ENCODE peak calls at places on chromosomes 11 and 22, in eight cellular contexts. J is GM23338, T is neuronal stem cell, V is IMR-90, U is SK-N-SH, X is PC-9, K is GM23248, O is HCT116. Z is an unnamed sample.
A peak's percentile ranks its signal among the peaks of the same experiment; 100 is the strongest.

GRCh38 chr11:122033193-122033592 is 82.8 kb downstream of the BLID start:
- DNase-seq in J (no peak), T (no peak), V (no peak), U (no peak), X (no peak), K (no peak), O (no peak), Z (no peak)

GRCh38 chr11:72799441-72799840 is 5.6 kb upstream of the STARD10 start:
- DNase-seq in J (no peak), T (no peak), V (no peak), U (no peak), X (no peak), K (peak; percentile 36), O (no peak), Z (no peak)

GRCh38 chr22:50004923-50005322 is 7.6 kb downstream of the IL17REL start:
- DNase-seq in J (no peak), T (no peak), V (no peak), U (no peak), X (no peak), K (no peak), O (no peak), Z (no peak)

GRCh38 chr11:132064987-132065620 is 694.7 kb downstream of the NTM start:
- DNase-seq in J (no peak), T (no peak), V (peak; percentile 99), U (no peak), X (no peak), K (peak; percentile 97), O (no peak), Z (no peak)

GRCh38 chr11:1928891-1929541 is 9.5 kb downstream of the TNNT3 start:
- DNase-seq in J (no peak), T (no peak), V (no peak), U (peak; percentile 29), X (no peak), K (no peak), O (no peak), Z (peak; percentile 1)

GRCh38 chr11:2815762-2816496 is 69.6 kb downstream of the CDKN1C start:
- DNase-seq in J (no peak), T (no peak), V (no peak), U (no peak), X (no peak), K (no peak), O (no peak), Z (no peak)

GRCh38 chr22:23163665-23164064 is 16.6 kb upstream of the BCR start:
- DNase-seq in J (no peak), T (no peak), V (no peak), U (no peak), X (no peak), K (peak; percentile 26), O (no peak), Z (no peak)

GRCh38 chr11:2470495-2470894 is 25.7 kb downstream of the KCNQ1 start:
- DNase-seq in J (no peak), T (no peak), V (no peak), U (no peak), X (no peak), K (no peak), O (no peak), Z (no peak)

GRCh38 chr11:19861171-19861570 is 148.5 kb downstream of the NAV2 start:
- DNase-seq in J (no peak), T (no peak), V (no peak), U (no peak), X (peak; percentile 45), K (peak; percentile 7), O (no peak), Z (no peak)

GRCh38 chr22:35430897-35431322 is 31.0 kb downstream of the MCM5 start:
- DNase-seq in J (peak; percentile 90), T (peak; percentile 73), V (peak; percentile 96), U (peak; percentile 95), X (peak; percentile 75), K (peak; percentile 96), O (peak; percentile 32), Z (peak; percentile 84)

GRCh38 chr11:58927393-58928081 is 11.8 kb upstream of the GLYATL1 start:
- DNase-seq in J (peak; percentile 99), T (peak; percentile 85), V (peak; percentile 29), U (peak; percentile 65), X (no peak), K (peak; percentile 19), O (no peak), Z (peak; percentile 97)

GRCh38 chr11:69637956-69638871 is 2.7 kb upstream of the CCND1 start:
- DNase-seq in J (peak; percentile 98), T (peak; percentile 77), V (peak; percentile 65), U (peak; percentile 89), X (peak; percentile 87), K (peak; percentile 87), O (peak; percentile 80), Z (peak; percentile 88)

GRCh38 chr22:20112623-20113511 is 3.0 kb upstream of the RANBP1 start:
- DNase-seq in J (no peak), T (no peak), V (no peak), U (no peak), X (no peak), K (no peak), O (no peak), Z (no peak)

GRCh38 chr11:32434387-32435151 is 770 bp downstream of the WT1 start:
- DNase-seq in J (peak; percentile 69), T (no peak), V (no peak), U (peak; percentile 26), X (no peak), K (no peak), O (no peak), Z (peak; percentile 69)

GRCh38 chr22:30474683-30475424 is 3.0 kb upstream of the SEC14L3 start:
- DNase-seq in J (peak; percentile 74), T (no peak), V (no peak), U (no peak), X (peak; percentile 64), K (no peak), O (no peak), Z (no peak)

GRCh38 chr11:2106583-2107209 is 32.5 kb downstream of the IGF2 start:
- DNase-seq in J (no peak), T (no peak), V (no peak), U (no peak), X (no peak), K (no peak), O (no peak), Z (no peak)

GRCh38 chr11:353315-353857 is 15.9 kb upstream of the B4GALNT4 start:
- DNase-seq in J (peak; percentile 58), T (no peak), V (peak; percentile 77), U (no peak), X (no peak), K (peak; percentile 92), O (no peak), Z (no peak)

GRCh38 chr22:26894362-26894761 is 237.0 kb downstream of the MIAT start:
- DNase-seq in J (no peak), T (no peak), V (peak; percentile 18), U (no peak), X (no peak), K (peak; percentile 64), O (no peak), Z (no peak)
- H3K27ac ChIP-seq in J (no peak overlapping the region), T (no peak overlapping the region), V (peak overlapping the region; percentile 13), U (no peak overlapping the region), X (peak overlapping the region; percentile 90), K (peak overlapping the region; percentile 94), O (no peak overlapping the region), Z (no peak overlapping the region)

DNA sequence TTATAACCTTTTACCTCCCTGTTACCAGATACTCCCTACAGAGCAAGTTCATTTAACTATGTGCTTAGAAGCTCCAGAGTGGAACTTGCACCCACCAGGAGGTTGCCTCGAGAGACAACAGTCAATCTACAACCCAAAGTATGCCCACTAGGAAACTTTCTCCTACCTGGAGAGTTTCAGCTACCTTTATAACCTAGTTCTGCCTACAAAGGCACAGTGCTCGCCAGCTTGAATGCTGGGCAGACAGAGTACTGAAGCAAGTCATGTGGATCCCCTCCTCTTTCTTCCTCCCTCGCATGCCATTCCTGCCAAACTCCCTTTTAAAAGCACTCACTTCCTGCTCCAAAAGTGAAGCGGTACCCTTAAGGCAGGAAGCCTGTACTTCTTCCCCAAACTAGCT is 258.9 kb downstream of the SWAP70 start:
- DNase-seq in J (peak; percentile 81), T (no peak), V (no peak), U (no peak), X (no peak), K (no peak), O (no peak), Z (peak; percentile 41)
- H3K4me3 ChIP-seq in J (peak overlapping the region; percentile 24), T (no peak overlapping the region), V (no peak overlapping the region), U (no peak overlapping the region), X (no peak overlapping the region), K (no peak overlapping the region), O (no peak overlapping the region), Z (peak overlapping the region; percentile 20)

GRCh38 chr11:61295596-61295926 is 445 bp upstream of the VWCE start:
- DNase-seq in J (no peak), T (no peak), V (no peak), U (no peak), X (no peak), K (peak; percentile 9), O (no peak), Z (no peak)

GRCh38 chr11:61294717-61295595 is at the start of gene VWCE:
- DNase-seq in J (peak; percentile 92), T (peak; percentile 72), V (peak; percentile 41), U (peak; percentile 89), X (no peak), K (peak; percentile 82), O (no peak), Z (peak; percentile 89)

GRCh38 chr11:61293869-61294716 is 1.0 kb downstream of the VWCE start:
- DNase-seq in J (peak; percentile 50), T (peak; percentile 31), V (peak; percentile 48), U (peak; percentile 88), X (no peak), K (peak; percentile 75), O (no peak), Z (peak; percentile 57)

DNA sequence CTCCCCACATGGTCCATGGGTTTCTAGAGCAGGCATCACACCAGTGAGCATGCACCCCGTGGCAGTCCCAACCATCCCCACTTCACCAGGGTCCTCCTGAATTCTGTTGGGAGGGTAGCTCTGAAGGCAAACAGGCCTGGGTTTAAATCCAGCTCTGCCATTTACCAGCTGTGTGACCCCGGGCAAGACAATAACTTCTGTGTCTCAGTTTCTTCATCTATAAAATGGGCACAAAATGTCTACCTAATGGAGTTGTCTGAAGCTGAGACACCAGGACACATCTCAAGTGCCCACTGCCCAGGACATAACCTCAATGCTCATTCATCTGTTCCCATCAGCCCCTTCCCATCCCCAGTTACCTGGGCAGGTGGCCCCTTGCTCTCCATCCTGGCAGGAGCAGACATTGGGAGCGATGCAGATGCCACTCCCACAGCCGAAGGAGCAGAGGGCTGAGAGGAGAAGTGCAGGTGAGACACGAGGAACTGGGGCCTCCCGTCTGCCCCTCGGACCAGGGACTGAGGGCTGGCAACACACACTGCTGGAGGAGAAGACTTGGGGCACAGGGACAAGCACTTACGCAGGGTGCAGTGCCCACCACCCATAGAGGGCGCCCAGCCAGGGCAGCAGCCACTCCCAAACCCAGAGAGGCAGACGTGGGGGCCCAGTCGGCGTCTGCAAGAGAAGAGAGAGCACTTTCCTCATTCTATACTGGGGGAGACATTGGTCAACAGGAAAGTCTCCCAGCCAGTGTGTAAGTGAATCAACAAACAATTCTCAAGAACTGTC is 4.0 kb downstream of the VWCE start:
- DNase-seq in J (peak; percentile 41), T (no peak), V (no peak), U (no peak), X (no peak), K (no peak), O (no peak), Z (no peak)
- H2AFZ ChIP-seq in J (no peak overlapping the region), T (no peak overlapping the region), V (no peak overlapping the region), U (no peak overlapping the region), X (no peak overlapping the region), K (no peak overlapping the region), O (no peak overlapping the region), Z (no peak overlapping the region)

DNA sequence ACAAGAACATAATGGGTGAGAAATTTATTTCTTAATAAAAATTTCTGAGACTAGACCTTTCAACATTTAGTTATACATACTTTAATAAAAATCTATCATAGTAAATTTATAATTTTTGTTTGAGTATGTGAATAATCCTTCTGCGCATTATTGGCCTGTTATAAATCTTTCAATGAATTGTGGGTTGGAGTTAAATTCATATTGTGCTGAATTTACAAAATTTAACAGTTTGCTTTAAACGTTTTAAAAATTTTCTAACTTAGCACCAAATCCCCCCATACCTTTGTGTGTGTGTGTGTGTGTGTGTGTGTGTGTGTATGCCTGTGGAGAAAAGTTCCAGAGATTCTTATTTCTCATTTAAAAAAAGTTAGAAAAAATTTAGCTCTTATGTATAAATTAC is 111.0 kb downstream of the TMEM135 start:
- DNase-seq in J (no peak), T (no peak), V (no peak), U (no peak), X (no peak), K (no peak), O (no peak), Z (no peak)
- H3K27ac ChIP-seq in J (no peak overlapping the region), T (peak overlapping the region; percentile 32), V (no peak overlapping the region), U (no peak overlapping the region), X (no peak overlapping the region), K (no peak overlapping the region), O (no peak overlapping the region), Z (peak overlapping the region; percentile 87)